ENCODE peak calls at places on chromosomes 7 and 10, in five cellular contexts. R is activated CD8-positive, alpha-beta T cell treated with anti-CD3 and anti-CD28 coated beads for 36 hours; K is upper lobe of left lung; Q is lower lobe of right lung; X is endodermal cell. J is an unnamed sample.
A peak's percentile ranks its signal among the peaks of the same experiment; 100 is the strongest.

GRCh38 chr10:131824371-131825149 is 76.2 kb upstream of the PPP2R2D start:
- DNase-seq in R (no peak), K (peak; percentile 69), Q (peak; percentile 35), X (peak; percentile 78), J (no peak)

GRCh38 chr10:126536148-126536547 is 134.3 kb downstream of the C10orf90 start:
- DNase-seq in R (no peak), K (no peak), Q (no peak), X (peak; percentile 74), J (no peak)

GRCh38 chr10:59362991-59363390 is 642 bp upstream of the FAM13C start:
- DNase-seq in R (peak; percentile 13), K (no peak), Q (peak; percentile 58), X (peak; percentile 81), J (peak; percentile 19)

GRCh38 chr10:123478112-123478511 is 188.0 kb upstream of the GPR26 start:
- DNase-seq in R (no peak), K (no peak), Q (no peak), X (no peak), J (no peak)

GRCh38 chr7:72409638-72410015 is 2.5 kb downstream of the CALN1 start:
- DNase-seq in R (no peak), K (no peak), Q (no peak), X (no peak), J (no peak)

GRCh38 chr7:96887426-96887825 is 117.9 kb upstream of the DLX6 start:
- DNase-seq in R (no peak), K (no peak), Q (no peak), X (no peak), J (no peak)

GRCh38 chr7:121541457-121541856 is 145.3 kb upstream of the FAM3C start:
- DNase-seq in R (no peak), K (no peak), Q (no peak), X (no peak), J (no peak)

GRCh38 chr10:92240289-92241157 is 50.4 kb downstream of the CPEB3 start:
- DNase-seq in R (peak; percentile 29), K (no peak), Q (peak; percentile 51), X (peak; percentile 81), J (peak; percentile 81)

GRCh38 chr7:20064181-20064970 is 152.8 kb downstream of the MACC1 start:
- DNase-seq in R (no peak), K (no peak), Q (no peak), X (no peak), J (no peak)

GRCh38 chr7:149685455-149685854 is 87.9 kb downstream of the ZNF467 start:
- DNase-seq in R (no peak), K (no peak), Q (no peak), X (no peak), J (no peak)

GRCh38 chr7:125516194-125516593 is 586.6 kb upstream of the POT1 start:
- DNase-seq in R (no peak), K (no peak), Q (no peak), X (no peak), J (no peak)

GRCh38 chr7:50552921-50553320 is 12.3 kb downstream of the DDC start:
- DNase-seq in R (peak; percentile 11), K (no peak), Q (no peak), X (peak; percentile 74), J (no peak)

GRCh38 chr7:158114056-158114850 is 473.4 kb downstream of the PTPRN2 start:
- DNase-seq in R (no peak), K (no peak), Q (no peak), X (peak; percentile 27), J (no peak)

GRCh38 chr7:5692112-5692844 is 89.2 kb downstream of the RNF216 start:
- DNase-seq in R (no peak), K (no peak), Q (no peak), X (no peak), J (no peak)

GRCh38 chr10:26278295-26278694 is 61.7 kb downstream of the GAD2 start:
- DNase-seq in R (no peak), K (no peak), Q (no peak), X (no peak), J (no peak)

GRCh38 chr7:105662998-105663397 is 81.7 kb upstream of the EFCAB10 start:
- DNase-seq in R (no peak), K (no peak), Q (no peak), X (peak; percentile 61), J (no peak)

GRCh38 chr10:123858039-123858740 is 33.4 kb downstream of the CPXM2 start:
- DNase-seq in R (no peak), K (no peak), Q (no peak), X (no peak), J (no peak)

GRCh38 chr10:68371604-68372003 is 35.5 kb downstream of the RUFY2 start:
- DNase-seq in R (no peak), K (no peak), Q (no peak), X (no peak), J (no peak)

GRCh38 chr7:100374601-100375000 is 1.3 kb downstream of the PILRA start:
- DNase-seq in R (peak; percentile 62), K (peak; percentile 32), Q (peak; percentile 20), X (no peak), J (no peak)

GRCh38 chr10:80697926-80698325 is 160.2 kb downstream of the SH2D4B start:
- DNase-seq in R (no peak), K (no peak), Q (no peak), X (no peak), J (no peak)

GRCh38 chr10:63166742-63167258 is 33.7 kb downstream of the NRBF2 start:
- DNase-seq in R (peak; percentile 19), K (no peak), Q (no peak), X (no peak), J (peak; percentile 10)

GRCh38 chr10:55500931-55501559 is 700.0 kb upstream of the PCDH15 start:
- DNase-seq in R (peak; percentile 17), K (no peak), Q (no peak), X (peak; percentile 86), J (peak; percentile 2)

GRCh38 chr7:51847461-51848134 is 531.0 kb upstream of the COBL start:
- DNase-seq in R (no peak), K (no peak), Q (no peak), X (peak; percentile 71), J (no peak)

GRCh38 chr10:85713885-85714284 is 652.7 kb downstream of the GRID1 start:
- DNase-seq in R (no peak), K (no peak), Q (no peak), X (no peak), J (no peak)

GRCh38 chr10:77230194-77230593 is 407.4 kb downstream of the KCNMA1 start:
- DNase-seq in R (no peak), K (no peak), Q (no peak), X (no peak), J (no peak)

GRCh38 chr10:118592675-118593330 is 2.6 kb downstream of the PRLHR start:
- DNase-seq in R (no peak), K (no peak), Q (no peak), X (no peak), J (no peak)

GRCh38 chr7:34756691-34757090 is 98.7 kb downstream of the NPSR1 start:
- DNase-seq in R (no peak), K (no peak), Q (no peak), X (no peak), J (no peak)

GRCh38 chr7:90747521-90747920 is 151.4 kb downstream of the CDK14 start:
- DNase-seq in R (no peak), K (no peak), Q (no peak), X (no peak), J (no peak)

GRCh38 chr7:51309361-51310130 is 7.1 kb downstream of the COBL start:
- DNase-seq in R (no peak), K (no peak), Q (no peak), X (peak; percentile 65), J (no peak)

GRCh38 chr7:82183633-82184032 is 259.9 kb downstream of the CACNA2D1 start:
- DNase-seq in R (no peak), K (no peak), Q (no peak), X (no peak), J (no peak)

GRCh38 chr7:111931016-111931517 is 275.1 kb downstream of the DOCK4 start:
- DNase-seq in R (no peak), K (no peak), Q (no peak), X (peak; percentile 52), J (no peak)

DNA sequence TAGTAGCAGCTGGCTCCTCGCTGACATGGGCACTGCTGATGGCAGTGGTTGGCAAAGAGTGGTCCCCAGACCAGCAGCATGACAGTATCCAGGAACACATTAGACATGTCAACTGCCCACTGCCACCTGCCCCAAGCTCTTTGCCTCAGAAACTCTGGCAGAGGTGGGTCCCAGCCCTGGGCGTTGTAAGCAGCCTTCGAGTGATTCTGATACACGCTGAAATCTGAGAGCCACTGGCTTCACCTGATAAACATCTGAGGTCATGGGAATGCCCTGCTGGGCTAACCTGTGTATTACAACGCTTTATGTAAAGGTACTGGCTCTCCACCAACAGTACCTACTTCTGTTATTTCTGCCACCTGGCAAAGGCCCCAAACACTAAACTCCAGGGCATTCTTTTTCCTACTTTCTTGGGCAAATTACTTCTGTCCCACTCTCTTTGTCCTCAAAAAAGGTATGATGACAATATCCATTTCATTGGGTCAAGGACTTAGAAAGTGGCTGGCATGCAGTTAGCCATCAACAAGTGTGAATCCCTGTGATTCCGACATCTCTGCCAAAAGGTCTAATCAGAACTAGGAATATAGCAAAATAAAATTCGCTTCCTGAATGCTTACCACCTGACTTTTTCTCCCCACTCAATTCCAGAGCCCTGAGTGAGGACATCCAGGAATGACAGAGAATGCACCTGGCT is 9.2 kb downstream of the SGMS1 start:
- DNase-seq in R (peak; percentile 44), K (no peak), Q (no peak), X (peak; percentile 88), J (no peak)
- TF ChIP-seq CTCF in R (peak; percentile 51), K (peak; percentile 47), Q (peak; percentile 22), X (peak; percentile 73), J (peak; percentile 4)

GRCh38 chr7:151166629-151167196 is 781 bp downstream of the GBX1 start:
- DNase-seq in R (no peak), K (no peak), Q (no peak), X (peak; percentile 77), J (no peak)

GRCh38 chr7:151172273-151173141 is 5.0 kb upstream of the GBX1 start:
- DNase-seq in R (peak; percentile 84), K (peak; percentile 95), Q (peak; percentile 88), X (peak; percentile 93), J (peak; percentile 94)

GRCh38 chr7:151168022-151168786 is 710 bp upstream of the GBX1 start:
- DNase-seq in R (peak; percentile 74), K (peak; percentile 93), Q (peak; percentile 54), X (peak; percentile 92), J (peak; percentile 88)

GRCh38 chr7:151168787-151169162 is 1.3 kb upstream of the GBX1 start:
- DNase-seq in R (no peak), K (no peak), Q (no peak), X (no peak), J (no peak)

GRCh38 chr7:151167197-151167911 is at the start of gene GBX1:
- DNase-seq in R (no peak), K (peak; percentile 90), Q (peak; percentile 52), X (peak; percentile 74), J (peak; percentile 56)
- TF ChIP-seq CTCF in R (no peak), K (no peak), Q (peak; percentile 13), X (peak; percentile 56), J (no peak)

GRCh38 chr7:2560175-2560695 is 1.5 kb downstream of the IQCE start:
- DNase-seq in R (no peak), K (no peak), Q (no peak), X (no peak), J (no peak)
- TF ChIP-seq CTCF in R (peak; percentile 26), K (no peak), Q (no peak), X (peak; percentile 52), J (no peak)

DNA sequence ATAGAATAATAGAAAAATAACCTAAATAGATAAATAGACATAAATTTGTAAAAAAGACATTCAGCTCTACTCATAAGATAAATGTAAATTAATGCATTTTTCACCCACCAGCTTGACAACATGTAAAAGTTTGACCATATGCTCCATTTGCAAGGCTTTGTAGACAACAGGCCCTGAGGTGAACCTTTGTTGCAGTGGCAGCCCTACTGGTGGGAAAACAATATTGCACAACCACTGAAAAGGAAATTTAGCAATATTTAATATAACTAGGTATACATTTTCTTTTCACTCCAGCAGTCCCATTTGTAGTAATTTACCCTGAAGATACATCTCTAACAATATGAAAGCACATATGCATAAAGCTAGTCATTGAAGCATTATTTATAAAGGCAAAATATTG is 39.0 kb upstream of the ADRA2A start:
- DNase-seq in R (no peak), K (no peak), Q (no peak), X (no peak), J (no peak)
- TF ChIP-seq CTCF in R (peak; percentile 16), K (no peak), Q (no peak), X (peak; percentile 64), J (no peak)

J was measured in GM20000.